ENCODE peak calls at places on chromosome 9, in eight cellular contexts. Q is NT2/D1, M is foreskin fibroblast, V is lower lobe of right lung, D is heart left ventricle, W is dorsolateral prefrontal cortex, O is cardiac fibroblast, L is skeletal muscle cell. H is an unnamed sample.

GRCh38 chr9:129394011-129394919 is 216.2 kb upstream of the IER5L start:
- DNase-seq in Q (no peak), M (no peak), V (no peak), L (no peak), O (no peak), D (peak; percentile 51), W (no peak), H (no peak)

GRCh38 chr9:22342489-22343217 is 104.0 kb upstream of the DMRTA1 start:
- DNase-seq in M (no peak), W (no peak), L (peak; percentile 53), V (no peak), Q (no peak), O (peak; percentile 7), D (no peak), H (peak; percentile 14)

GRCh38 chr9:135612437-135612836 is 26.9 kb downstream of the GLT6D1 start:
- DNase-seq in D (peak; percentile 56), W (no peak), L (no peak), O (no peak), Q (no peak), M (no peak), V (no peak), H (no peak)

GRCh38 chr9:14653511-14653910 is 39.7 kb downstream of the ZDHHC21 start:
- DNase-seq in O (no peak), W (no peak), M (no peak), Q (no peak), V (no peak), L (no peak), D (no peak), H (no peak)

GRCh38 chr9:137828527-137829259 is 48.9 kb upstream of the CACNA1B start:
- DNase-seq in D (no peak), Q (peak; percentile 61), V (no peak), W (no peak), L (no peak), O (peak; percentile 19), M (no peak), H (no peak)

GRCh38 chr9:2502760-2503159 is 118.8 kb upstream of the VLDLR start:
- DNase-seq in L (no peak), O (no peak), W (no peak), Q (no peak), V (no peak), M (peak; percentile 41), D (no peak), H (no peak)

GRCh38 chr9:2559212-2560152 is 62.1 kb upstream of the VLDLR start:
- DNase-seq in M (peak; percentile 88), L (peak; percentile 84), D (peak; percentile 80), V (peak; percentile 46), Q (peak; percentile 28), O (peak; percentile 98), W (no peak), H (no peak)

GRCh38 chr9:70053864-70054263 is 10.2 kb downstream of the MAMDC2 start:
- DNase-seq in V (no peak), O (peak; percentile 52), D (no peak), W (no peak), M (peak; percentile 47), L (no peak), Q (no peak), H (no peak)

GRCh38 chr9:26326473-26327044 is 566.0 kb downstream of the CAAP1 start:
- DNase-seq in D (no peak), W (no peak), M (peak; percentile 53), O (peak; percentile 81), V (no peak), Q (peak; percentile 68), L (no peak), H (peak; percentile 61)

GRCh38 chr9:108474356-108474755 is 381.4 kb downstream of the ACTL7B start:
- DNase-seq in Q (no peak), L (no peak), W (no peak), O (peak; percentile 33), M (no peak), D (no peak), V (no peak), H (no peak)

GRCh38 chr9:76336027-76336426 is 58.2 kb downstream of the RFK start:
- DNase-seq in M (no peak), D (no peak), Q (no peak), W (no peak), V (no peak), L (no peak), O (no peak), H (no peak)

GRCh38 chr9:113737414-113738271 is 138.5 kb upstream of the ZNF618 start:
- DNase-seq in V (no peak), D (no peak), Q (peak; percentile 73), O (peak; percentile 73), W (no peak), L (no peak), M (peak; percentile 22), H (peak; percentile 39)

GRCh38 chr9:129610473-129611301 is 10.2 kb downstream of the C9orf50 start:
- DNase-seq in V (peak; percentile 82), Q (no peak), M (no peak), W (peak; percentile 64), O (peak; percentile 76), L (no peak), D (peak; percentile 92), H (peak; percentile 66)

GRCh38 chr9:114769664-114770063 is 36.2 kb downstream of the TNFSF15 start:
- DNase-seq in V (no peak), O (no peak), M (peak; percentile 18), Q (no peak), L (no peak), D (no peak), W (no peak), H (no peak)

GRCh38 chr9:107557236-107557990 is 67.8 kb upstream of the KLF4 start:
- DNase-seq in O (no peak), V (no peak), Q (no peak), M (no peak), W (no peak), L (no peak), D (no peak), H (no peak)

GRCh38 chr9:91690540-91691249 is 259.3 kb downstream of the ROR2 start:
- DNase-seq in L (no peak), M (no peak), Q (no peak), W (no peak), O (no peak), V (no peak), D (no peak), H (no peak)

DNA sequence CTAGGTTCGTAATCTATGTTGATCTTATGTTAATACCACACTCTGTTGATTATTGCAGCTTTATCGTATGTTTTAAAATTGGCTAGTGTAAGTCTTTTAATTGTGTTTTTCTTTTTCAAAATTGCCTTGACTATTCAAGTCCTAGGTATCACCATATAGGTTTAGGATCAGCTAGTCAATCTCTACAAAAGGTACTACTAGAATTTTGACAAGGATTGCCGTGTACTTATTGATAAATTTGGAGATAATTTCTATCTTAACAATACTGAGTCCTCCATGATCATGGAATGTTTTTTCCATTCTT is 117.9 kb upstream of the PRSS3 start:
- DNase-seq in W (no peak), O (no peak), Q (no peak), V (no peak), L (no peak), M (no peak), D (no peak), H (no peak)
- H3K4me3 ChIP-seq in W (peak overlapping the region; percentile 42), O (no peak overlapping the region), Q (peak overlapping the region; percentile 42), V (peak overlapping the region; percentile 56), L (peak overlapping the region; percentile 50), M (peak overlapping the region; percentile 40), D (peak overlapping the region; percentile 53), H (peak overlapping the region; percentile 39)

DNA sequence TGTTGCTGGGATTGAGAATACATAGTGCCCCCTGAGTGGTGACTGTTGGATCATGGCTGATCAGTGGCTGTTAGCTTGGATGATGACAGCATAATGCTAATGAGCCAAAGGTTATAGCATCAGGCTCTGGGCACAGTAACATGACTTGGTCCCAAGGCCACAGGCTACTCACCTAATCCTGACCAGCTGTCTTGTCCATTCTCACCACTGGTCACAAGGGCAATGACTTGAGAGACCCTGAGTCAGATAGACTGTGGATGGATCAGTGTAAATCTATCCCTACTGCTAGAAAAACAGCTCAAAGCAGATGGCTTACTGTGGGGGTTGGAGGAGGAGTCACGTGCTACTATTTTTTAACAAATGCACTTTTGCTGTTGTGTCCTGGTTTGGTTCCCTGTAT is 74.7 kb downstream of the AOPEP start:
- DNase-seq in L (peak; percentile 69), M (peak; percentile 52), W (no peak), D (no peak), O (no peak), Q (no peak), V (no peak), H (no peak)
- H3K4me3 ChIP-seq in L (no peak overlapping the region), M (no peak overlapping the region), W (no peak overlapping the region), D (no peak overlapping the region), O (no peak overlapping the region), Q (no peak overlapping the region), V (no peak overlapping the region), H (no peak overlapping the region)

GRCh38 chr9:98974554-98974953 is 30.8 kb downstream of the COL15A1 start:
- DNase-seq in V (no peak), O (no peak), L (no peak), D (no peak), Q (no peak), M (no peak), W (no peak), H (no peak)

GRCh38 chr9:98975838-98976237 is 32.1 kb downstream of the COL15A1 start:
- DNase-seq in W (no peak), V (no peak), L (no peak), D (no peak), M (no peak), O (no peak), Q (no peak), H (no peak)

GRCh38 chr9:98973546-98973921 is 29.8 kb downstream of the COL15A1 start:
- DNase-seq in V (no peak), O (no peak), M (no peak), W (no peak), D (peak; percentile 79), L (no peak), Q (no peak), H (no peak)

GRCh38 chr9:98974106-98974505 is 30.4 kb downstream of the COL15A1 start:
- DNase-seq in D (no peak), W (no peak), Q (no peak), L (no peak), M (no peak), V (no peak), O (no peak), H (no peak)

DNA sequence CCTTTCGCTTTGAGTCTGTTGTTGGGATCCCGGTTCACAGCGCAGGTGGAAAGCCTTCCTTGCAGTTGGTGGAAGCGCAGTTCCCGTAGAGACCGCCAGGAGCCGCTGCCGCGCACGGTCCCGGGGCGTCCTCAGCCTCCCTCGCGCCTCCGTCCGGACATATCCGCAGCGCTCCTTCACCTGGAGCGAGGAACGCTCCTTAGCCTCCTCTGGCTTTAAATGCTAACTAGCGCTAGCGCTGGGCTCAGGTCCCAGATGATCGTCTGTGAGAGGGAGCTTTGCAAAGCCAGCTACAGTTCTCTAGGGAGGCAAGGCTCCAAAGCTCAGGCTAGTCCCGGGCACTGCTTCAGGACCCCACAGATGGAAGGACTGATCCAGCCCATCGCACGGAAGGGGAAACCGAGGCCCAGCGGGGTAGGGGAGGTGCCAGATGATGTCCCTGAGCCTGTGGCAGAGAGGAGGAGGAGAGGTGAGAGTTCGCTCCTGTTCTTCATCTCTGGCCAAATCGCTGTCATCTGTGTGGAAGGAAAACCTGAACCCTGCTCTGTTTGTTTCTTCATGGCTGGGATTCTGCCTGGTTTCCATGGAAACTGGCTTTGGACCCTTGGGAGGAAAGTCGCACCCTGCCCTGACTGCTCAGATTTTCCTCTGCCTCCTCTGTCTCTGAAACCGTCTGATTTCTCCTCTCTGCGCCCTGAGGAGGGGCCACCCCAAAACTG is 31.4 kb downstream of the COL15A1 start:
- DNase-seq in L (no peak), V (peak; percentile 90), W (peak; percentile 78), M (peak; percentile 48), O (peak; percentile 72), Q (peak; percentile 84), D (peak; percentile 92), H (peak; percentile 51)
- H3K4me3 ChIP-seq in L (peak overlapping the region; percentile 30), V (peak overlapping the region; percentile 15), W (no peak overlapping the region), M (peak overlapping the region; percentile 37), O (peak overlapping the region; percentile 22), Q (no peak overlapping the region), D (peak overlapping the region; percentile 38), H (no peak overlapping the region)

GRCh38 chr9:63816742-63817621 is 1468.0 kb downstream of the FOXD4L5 start:
- DNase-seq in D (peak; percentile 93), V (peak; percentile 95), L (peak; percentile 44), M (peak; percentile 82), O (peak; percentile 89), Q (peak; percentile 97), W (peak; percentile 86), H (no peak)
- H3K4me3 ChIP-seq in D (peak overlapping the region; percentile 13), V (peak overlapping the region; percentile 29), L (peak overlapping the region; percentile 43), M (peak overlapping the region; percentile 62), O (peak overlapping the region; percentile 46), Q (peak overlapping the region; percentile 39), W (peak overlapping the region; percentile 39), H (no peak overlapping the region)

H was measured in HAP-1.